ENCODE peak calls at places on chromosomes 16 and 17, in six cellular contexts. E is H1, C is SK-N-SH, N is HCT116, V is K562, A is GM12878. U is an unnamed sample.

GRCh38 chr17:67055041-67055443 is 10.7 kb downstream of the CACNG1 start:
- DNase-seq in E (peak), C (no peak), N (no peak), V (no peak), A (no peak), U (no peak)

GRCh38 chr16:28191364-28191985 is 20.3 kb downstream of the XPO6 start:
- DNase-seq in E (no peak), C (no peak), N (no peak), V (no peak), A (no peak), U (peak)

GRCh38 chr17:1228752-1229353 is 41.4 kb upstream of the BHLHA9 start:
- DNase-seq in E (peak), C (peak), N (no peak), V (no peak), A (no peak), U (no peak)

GRCh38 chr16:81713796-81714195 is 65.3 kb upstream of the PLCG2 start:
- DNase-seq in E (no peak), C (no peak), N (no peak), V (no peak), A (no peak), U (no peak)

GRCh38 chr16:31429314-31429713 is 1.2 kb upstream of the COX6A2 start:
- DNase-seq in E (no peak), C (no peak), N (no peak), V (no peak), A (no peak), U (no peak)

GRCh38 chr16:85651822-85652430 is 36.8 kb downstream of the GINS2 start:
- DNase-seq in E (no peak), C (no peak), N (no peak), V (peak), A (no peak), U (no peak)

GRCh38 chr16:70752381-70752780 is 48.6 kb downstream of the VAC14 start:
- DNase-seq in E (no peak), C (no peak), N (no peak), V (no peak), A (no peak), U (no peak)

GRCh38 chr17:19645608-19646250 is 2.8 kb upstream of the ALDH3A2 start:
- DNase-seq in E (peak), C (peak), N (no peak), V (peak), A (no peak), U (no peak)

GRCh38 chr17:37259030-37259735 is 116.6 kb upstream of the C17orf78 start:
- DNase-seq in E (no peak), C (no peak), N (no peak), V (no peak), A (no peak), U (no peak)

GRCh38 chr16:84161011-84161410 is 15.9 kb downstream of the DNAAF1 start:
- DNase-seq in E (no peak), C (no peak), N (no peak), V (no peak), A (no peak), U (no peak)

GRCh38 chr16:4172070-4172469 is 55.8 kb upstream of the ADCY9 start:
- DNase-seq in E (no peak), C (no peak), N (no peak), V (no peak), A (no peak), U (no peak)

GRCh38 chr17:13541032-13541480 is 60.7 kb downstream of the HS3ST3A1 start:
- DNase-seq in E (no peak), C (no peak), N (peak), V (peak), A (no peak), U (no peak)

GRCh38 chr17:67689534-67690177 is 28.1 kb upstream of the NOL11 start:
- DNase-seq in E (no peak), C (peak), N (peak), V (peak), A (peak), U (peak)

GRCh38 chr17:8739104-8739503 is 5.5 kb downstream of the CCDC42 start:
- DNase-seq in E (peak), C (no peak), N (no peak), V (no peak), A (no peak), U (no peak)

GRCh38 chr16:82643136-82643535 is 16.4 kb downstream of the CDH13 start:
- DNase-seq in E (no peak), C (no peak), N (no peak), V (no peak), A (no peak), U (no peak)

GRCh38 chr16:89987169-89987568 is 32.1 kb downstream of the DBNDD1 start:
- DNase-seq in E (no peak), C (no peak), N (no peak), V (no peak), A (no peak), U (no peak)

GRCh38 chr17:2120550-2121335 is 65.8 kb downstream of the HIC1 start:
- DNase-seq in E (no peak), C (no peak), N (no peak), V (no peak), A (no peak), U (no peak)

GRCh38 chr17:82204831-82205719 is 7.6 kb downstream of the CCDC57 start:
- DNase-seq in E (no peak), C (peak), N (no peak), V (peak), A (no peak), U (no peak)

GRCh38 chr17:58318627-58319180 is 9.9 kb downstream of the TSPOAP1 start:
- DNase-seq in E (no peak), C (no peak), N (no peak), V (no peak), A (no peak), U (no peak)

GRCh38 chr17:44065668-44066203 is 735 bp downstream of the LSM12 start:
- DNase-seq in E (no peak), C (no peak), N (no peak), V (peak), A (no peak), U (no peak)

GRCh38 chr17:12020595-12021590 is at the start of gene MAP2K4:
- DNase-seq in E (peak), C (peak), N (peak), V (peak), A (peak), U (peak)

GRCh38 chr16:85171809-85172464 is 59.7 kb upstream of the CIBAR2 start:
- DNase-seq in E (no peak), C (peak), N (no peak), V (peak), A (no peak), U (no peak)

DNA sequence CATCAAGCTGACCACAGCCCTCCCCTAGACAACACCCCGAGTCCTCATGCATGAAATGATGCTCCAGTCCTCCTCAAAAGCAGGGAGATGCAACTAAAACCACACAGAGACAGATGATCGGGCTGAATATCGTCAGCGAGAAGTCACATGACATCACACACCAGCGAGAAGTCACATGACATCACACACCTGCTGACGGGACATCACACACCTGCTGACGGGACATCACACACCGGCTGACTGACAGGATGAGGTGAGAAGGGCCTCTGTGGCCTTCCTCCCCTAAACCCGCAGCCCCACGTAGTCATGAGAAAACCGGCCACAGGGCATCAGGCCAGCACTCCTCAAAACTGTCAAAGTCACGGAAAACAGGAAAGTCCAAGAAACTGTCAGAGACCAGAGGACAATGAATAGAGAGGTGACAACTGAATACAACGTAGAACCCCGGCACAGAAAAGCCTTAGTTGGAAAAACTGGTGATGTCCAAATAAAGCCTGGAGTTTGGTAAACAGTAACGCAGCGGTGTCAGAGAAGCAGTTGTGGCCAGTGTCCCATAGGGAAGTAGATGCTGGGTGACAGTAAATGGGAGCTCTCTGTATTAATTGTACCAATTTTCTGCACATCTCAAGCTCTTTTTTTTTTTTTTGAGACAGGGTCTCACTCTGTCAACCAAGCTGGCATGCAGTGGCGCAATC is 14.3 kb downstream of the LITAF start:
- DNase-seq in E (no peak), C (no peak), N (no peak), V (no peak), A (no peak), U (no peak)
- TF ChIP-seq JUND in E (no peak), C (no peak), N (no peak), V (no peak), A (no peak), U (no peak)

DNA sequence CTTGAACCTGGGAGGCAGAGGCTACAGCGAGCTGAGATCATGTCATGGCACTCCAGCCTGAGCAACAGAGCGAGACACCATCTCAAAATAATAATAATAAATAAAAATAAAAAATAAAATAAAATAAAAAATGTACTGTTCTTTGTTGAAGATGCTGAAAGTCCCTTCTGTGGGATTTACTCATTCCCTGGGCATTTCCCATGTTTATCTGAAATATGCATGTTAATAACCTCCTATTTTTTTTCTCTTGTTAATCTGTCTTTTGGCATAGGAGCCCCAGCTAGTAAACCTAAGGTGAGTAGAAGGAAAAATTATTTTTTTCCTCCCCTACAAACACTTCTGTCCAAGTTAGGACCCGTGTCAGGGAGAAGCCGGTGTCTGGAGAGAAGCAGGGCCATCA is 34.4 kb downstream of the TMEM92 start:
- DNase-seq in E (no peak), C (no peak), N (no peak), V (no peak), A (no peak), U (no peak)
- TF ChIP-seq JUND in E (no peak), C (no peak), N (no peak), V (no peak), A (no peak), U (no peak)

GRCh38 chr17:46836500-46836899 is 14.9 kb upstream of the WNT9B start:
- DNase-seq in E (no peak), C (no peak), N (no peak), V (no peak), A (no peak), U (no peak)

GRCh38 chr17:46833840-46834208 is 15.3 kb upstream of the WNT3 start:
- DNase-seq in E (no peak), C (no peak), N (no peak), V (no peak), A (no peak), U (no peak)

GRCh38 chr17:46834846-46835245 is 16.4 kb upstream of the WNT3 start:
- DNase-seq in E (no peak), C (no peak), N (no peak), V (no peak), A (no peak), U (no peak)

GRCh38 chr17:46839211-46839610 is 12.2 kb upstream of the WNT9B start:
- DNase-seq in E (no peak), C (no peak), N (no peak), V (no peak), A (no peak), U (no peak)

DNA sequence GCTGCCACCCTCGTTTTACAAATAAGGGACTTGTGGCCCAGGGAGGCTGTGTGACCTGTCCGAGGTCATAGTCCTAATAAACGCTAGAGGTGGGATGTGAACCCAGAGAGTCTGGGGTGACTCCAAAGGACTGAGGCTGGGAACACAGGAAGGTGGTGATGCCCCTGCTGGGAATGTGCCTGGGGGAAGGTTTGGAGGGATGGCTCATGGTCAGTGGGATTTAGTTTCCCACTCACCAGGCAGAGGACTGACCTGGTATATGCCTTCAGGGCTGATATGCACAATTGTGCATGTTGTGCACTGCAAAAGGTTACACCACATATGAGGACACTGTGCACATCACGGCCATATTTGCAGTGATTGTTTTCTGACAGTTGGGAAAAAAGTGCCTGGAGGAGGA is 13.9 kb upstream of the WNT9B start:
- DNase-seq in E (no peak), C (no peak), N (no peak), V (no peak), A (no peak), U (no peak)
- TF ChIP-seq JUND in E (no peak), C (no peak), N (no peak), V (no peak), A (no peak), U (no peak)

DNA sequence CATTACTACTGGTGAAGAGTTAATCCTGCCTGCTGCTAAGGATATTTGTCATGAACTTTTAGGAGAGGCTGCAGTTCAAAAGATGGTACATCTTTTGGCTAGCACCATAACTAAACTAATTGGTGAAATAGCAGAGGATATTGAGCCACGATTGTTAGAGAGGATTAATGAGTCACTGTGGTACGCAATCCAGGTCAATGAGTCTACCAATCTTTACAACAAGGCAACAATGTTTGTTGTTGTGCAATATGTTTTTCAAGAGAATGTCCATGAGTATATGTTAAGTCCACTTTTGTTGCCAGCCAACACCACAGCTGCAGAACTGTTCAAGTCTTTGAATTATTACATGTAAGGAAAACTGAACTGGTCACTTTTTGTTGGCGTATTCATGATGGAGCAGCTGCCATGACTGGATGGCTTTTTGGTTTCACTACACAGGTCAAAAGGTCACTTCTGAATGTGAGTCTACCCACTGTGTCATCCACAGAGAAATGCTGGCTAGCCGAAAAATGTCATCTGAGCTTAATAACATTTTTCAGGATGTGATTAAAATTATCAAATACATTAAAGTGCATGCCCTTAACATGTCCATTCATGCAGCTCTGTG is 402.6 kb upstream of the KIF2B start:
- DNase-seq in E (no peak), C (no peak), N (no peak), V (no peak), A (no peak), U (no peak)
- TF ChIP-seq JUND in E (no peak), C (no peak), N (no peak), V (no peak), A (no peak), U (no peak)

GRCh38 chr17:16215965-16216316 is 607 bp upstream of the NCOR1 start:
- DNase-seq in E (no peak), C (no peak), N (peak), V (peak), A (no peak), U (no peak)
- TF ChIP-seq JUND in E (no peak), C (no peak), N (no peak), V (no peak), A (no peak), U (no peak)

U was measured in T47D.